ENCODE peak calls at places on chromosomes 6 and 20, in four cellular contexts. S, K, Y and P are unnamed samples.
A peak's percentile ranks its signal among the peaks of the same experiment; 100 is the strongest.

GRCh38 chr6:96124778-96125177 is 109.0 kb downstream of the FUT9 start:
- DNase-seq in S (no peak), K (no peak), Y (no peak), P (no peak)

GRCh38 chr20:58461899-58462298 is 53.3 kb downstream of the APCDD1L start:
- DNase-seq in Y (no peak), K (no peak), S (no peak), P (no peak)

GRCh38 chr6:129719692-129720091 is 9.7 kb upstream of the ARHGAP18 start:
- DNase-seq in Y (no peak), K (no peak), S (no peak), P (no peak)

GRCh38 chr6:86888311-86888710 is 49.0 kb upstream of the HTR1E start:
- DNase-seq in K (peak; percentile 7), Y (no peak), S (no peak), P (no peak)

GRCh38 chr20:46423342-46423741 is 16.9 kb upstream of the ELMO2 start:
- DNase-seq in K (peak; percentile 47), S (no peak), Y (no peak), P (no peak)

GRCh38 chr20:50099565-50099991 is 13.4 kb downstream of the UBE2V1 start:
- DNase-seq in K (peak; percentile 48), Y (no peak), S (no peak), P (no peak)

GRCh38 chr6:36126553-36127458 is 3.5 kb upstream of the MAPK13 start:
- DNase-seq in S (no peak), Y (no peak), K (no peak), P (no peak)

GRCh38 chr6:26363882-26364825 is 844 bp upstream of the BTN3A2 start:
- DNase-seq in K (no peak), Y (no peak), S (no peak), P (no peak)

GRCh38 chr6:4280721-4281120 is 145.3 kb upstream of the ECI2 start:
- DNase-seq in Y (no peak), K (no peak), S (no peak), P (no peak)

GRCh38 chr6:19325335-19325789 is 511.8 kb upstream of the ID4 start:
- DNase-seq in Y (no peak), S (no peak), K (no peak), P (no peak)

GRCh38 chr20:38460040-38460623 is 12.5 kb upstream of the RALGAPB start:
- DNase-seq in S (peak; percentile 80), Y (no peak), K (no peak), P (peak; percentile 40)

GRCh38 chr20:48802216-48802615 is 25.6 kb downstream of the PREX1 start:
- DNase-seq in K (no peak), S (no peak), Y (no peak), P (no peak)

GRCh38 chr6:167342879-167343610 is 18.2 kb downstream of the TTLL2 start:
- DNase-seq in K (no peak), S (no peak), Y (no peak), P (no peak)

GRCh38 chr6:24444588-24444987 is 41.9 kb downstream of the MRS2 start:
- DNase-seq in K (no peak), S (no peak), Y (no peak), P (no peak)

GRCh38 chr6:135572051-135572450 is 74.5 kb upstream of the AHI1 start:
- DNase-seq in S (no peak), Y (no peak), K (no peak), P (no peak)

GRCh38 chr20:24913076-24913628 is 35.9 kb upstream of the CST7 start:
- DNase-seq in Y (no peak), K (no peak), S (no peak), P (no peak)

GRCh38 chr20:32052090-32052791 is at the start of gene HCK:
- DNase-seq in S (no peak), K (peak; percentile 79), Y (peak; percentile 29), P (peak; percentile 30)
- TF ChIP-seq POLR2AphosphoS5 in S (no peak), K (no peak), Y (no peak), P (no peak)

DNA sequence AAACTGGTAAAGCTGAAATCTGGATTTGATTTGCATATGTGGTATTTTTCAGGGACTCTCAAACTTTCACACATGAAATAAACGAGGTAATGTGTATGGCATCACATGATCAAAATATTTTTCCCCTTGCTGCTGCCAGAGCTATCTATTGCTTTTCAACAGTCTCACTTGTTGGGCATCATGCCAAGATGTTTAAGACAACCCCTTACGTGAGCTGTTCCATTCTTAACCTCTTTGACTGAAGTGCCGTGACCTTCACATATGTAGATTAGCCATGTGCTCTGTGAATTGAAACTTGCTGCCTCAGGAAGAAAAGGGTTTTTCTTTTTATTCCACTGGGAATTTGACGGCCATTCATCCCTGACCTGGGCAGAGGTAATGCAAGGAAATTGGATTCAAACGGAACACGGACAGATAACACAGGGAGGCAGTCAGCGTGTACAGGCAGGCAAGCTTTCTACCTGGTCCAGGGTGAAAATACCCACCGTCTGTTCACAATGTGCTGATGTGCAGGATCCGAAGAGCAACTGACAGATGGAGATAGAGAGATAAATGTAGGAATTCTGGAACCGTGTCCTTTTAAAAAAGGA is 14.2 kb downstream of the ARID1B start:
- DNase-seq in S (no peak), K (peak; percentile 75), Y (no peak), P (no peak)
- TF ChIP-seq POLR2AphosphoS5 in S (no peak), K (no peak), Y (no peak), P (no peak)

GRCh38 chr20:17226410-17227198 is at the start of gene PCSK2:
- DNase-seq in Y (peak; percentile 34), S (no peak), K (peak; percentile 96), P (peak; percentile 12)
- TF ChIP-seq POLR2AphosphoS5 in Y (no peak), S (no peak), K (no peak), P (no peak)

GRCh38 chr6:125699591-125699990 is 49.8 kb upstream of the HEY2 start:
- DNase-seq in S (no peak), K (no peak), Y (no peak), P (no peak)
- TF ChIP-seq POLR2AphosphoS5 in S (no peak), K (peak; percentile 34), Y (no peak), P (no peak)

DNA sequence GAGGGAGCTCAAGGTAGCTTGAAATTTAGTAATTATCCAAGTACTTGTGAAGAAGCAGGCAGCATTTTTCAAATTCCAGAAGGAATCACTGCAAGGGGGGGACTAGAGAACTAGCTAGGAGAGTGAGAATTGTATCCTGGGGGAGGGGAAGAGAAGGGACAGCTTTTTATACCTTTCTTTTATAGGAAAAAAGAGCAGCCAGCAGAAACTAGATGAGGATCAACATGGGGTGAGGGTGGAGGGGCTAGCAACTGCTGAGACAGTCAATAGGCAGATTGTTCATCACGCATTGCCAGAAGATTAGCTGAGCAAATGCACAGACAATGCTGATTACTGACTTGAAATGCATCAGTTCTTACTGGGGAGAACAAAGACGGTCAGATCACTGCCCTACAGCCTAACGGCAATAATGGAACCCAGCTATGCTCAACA is 514.3 kb upstream of the CITED2 start:
- DNase-seq in S (no peak), Y (no peak), K (peak; percentile 91), P (no peak)
- TF ChIP-seq POLR2AphosphoS5 in S (no peak), Y (no peak), K (no peak), P (no peak)